ENCODE peak calls at places on chromosome 18, in seven cellular contexts. H is GM13977; N is stimulated activated CD4-positive, alpha-beta T cell treated with anti-CD3 and anti-CD28 coated beads, Interleukin-4, amount 100 ng/mL, for 4 hours; Z is SHP77; D is dermis blood vessel endothelial cell; A is coronary artery; X is choroid plexus epithelial cell. I is an unnamed sample.

GRCh38 chr18:41389936-41390667 is 564.9 kb upstream of the PIK3C3 start:
- DNase-seq in N (no peak), A (no peak), D (no peak), Z (no peak), X (no peak), H (no peak), I (no peak)

GRCh38 chr18:6405237-6406074 is 9.3 kb downstream of the L3MBTL4 start:
- DNase-seq in D (no peak), Z (no peak), A (no peak), H (no peak), N (no peak), X (peak; percentile 27), I (no peak)

GRCh38 chr18:379665-380356 is 112.0 kb upstream of the THOC1 start:
- DNase-seq in N (no peak), D (no peak), H (no peak), Z (no peak), A (no peak), X (no peak), I (no peak)

GRCh38 chr18:37590346-37590745 is 24.7 kb upstream of the CELF4 start:
- DNase-seq in N (no peak), Z (no peak), X (no peak), H (no peak), D (no peak), A (no peak), I (no peak)

GRCh38 chr18:72826736-72827135 is 41.1 kb downstream of the NETO1 start:
- DNase-seq in D (no peak), N (no peak), Z (no peak), H (no peak), A (no peak), X (no peak), I (no peak)

GRCh38 chr18:48919547-48919946 is 31.2 kb downstream of the SMAD7 start:
- DNase-seq in X (no peak), A (peak; percentile 40), N (no peak), H (no peak), D (no peak), Z (no peak), I (no peak)

GRCh38 chr18:74529811-74530583 is 4.3 kb upstream of the CNDP1 start:
- DNase-seq in X (no peak), H (no peak), N (no peak), D (no peak), Z (no peak), A (peak; percentile 49), I (no peak)

GRCh38 chr18:75480487-75480886 is 53.0 kb upstream of the SMIM21 start:
- DNase-seq in N (no peak), H (no peak), X (no peak), A (no peak), D (no peak), Z (no peak), I (no peak)

GRCh38 chr18:30302181-30302580 is 740.4 kb downstream of the DSC3 start:
- DNase-seq in H (no peak), D (no peak), A (no peak), N (no peak), X (no peak), Z (no peak), I (no peak)

GRCh38 chr18:76920974-76921373 is 98.6 kb downstream of the ZNF236 start:
- DNase-seq in X (no peak), H (no peak), D (no peak), Z (no peak), A (no peak), N (no peak), I (no peak)

GRCh38 chr18:13640266-13640860 is 86.0 kb downstream of the FAM210A start:
- DNase-seq in Z (no peak), N (no peak), D (no peak), A (no peak), X (no peak), H (no peak), I (no peak)

GRCh38 chr18:35389095-35389618 is 12.0 kb upstream of the ZNF396 start:
- DNase-seq in N (no peak), Z (no peak), D (no peak), A (no peak), X (peak; percentile 72), H (no peak), I (no peak)

GRCh38 chr18:59783138-59783537 is 85.9 kb upstream of the CCBE1 start:
- DNase-seq in N (no peak), D (peak; percentile 69), H (peak; percentile 65), Z (peak; percentile 66), A (no peak), X (peak; percentile 84), I (no peak)

GRCh38 chr18:55228191-55228590 is 268.9 kb upstream of the CCDC68 start:
- DNase-seq in H (no peak), D (no peak), N (no peak), X (peak; percentile 80), A (no peak), Z (no peak), I (no peak)

GRCh38 chr18:48019557-48019956 is 89.1 kb upstream of the SMAD2 start:
- DNase-seq in X (no peak), H (no peak), Z (no peak), D (no peak), A (peak; percentile 71), N (no peak), I (no peak)

GRCh38 chr18:51301376-51301775 is 103.9 kb upstream of the MEX3C start:
- DNase-seq in A (no peak), H (no peak), Z (no peak), N (no peak), D (no peak), X (no peak), I (no peak)

GRCh38 chr18:44548291-44549221 is 132.1 kb upstream of the SETBP1 start:
- DNase-seq in X (peak; percentile 39), N (no peak), D (no peak), A (no peak), Z (no peak), H (no peak), I (no peak)

GRCh38 chr18:25284278-25284677 is 67.7 kb downstream of the ZNF521 start:
- DNase-seq in N (no peak), Z (no peak), A (no peak), H (no peak), D (no peak), X (no peak), I (no peak)

GRCh38 chr18:41745166-41746049 is 209.6 kb upstream of the PIK3C3 start:
- DNase-seq in N (no peak), H (peak; percentile 28), Z (peak; percentile 65), X (peak; percentile 73), D (peak; percentile 17), A (no peak), I (no peak)